ENCODE peak calls at places on chromosomes 6 and 20, in ten cellular contexts. S is NAMALWA; T is activated CD8-positive, alpha-beta memory T cell treated with anti-CD3 and anti-CD28 coated beads for 48 hours; M is sciatic nerve; B is stimulated activated CD4-positive, alpha-beta T cell treated with anti-CD3 and anti-CD28 coated beads, Interleukin-2, amount 100 ng/mL, for 24 hours; V is glutamatergic neuron; I is brain microvascular endothelial cell; U is breast epithelium; O is activated T-cell treated with anti-CD3 and anti-CD28 coated beads for 1 hour; R is uterus. C is an unnamed sample.

GRCh38 chr6:90193359-90193758 is 103.3 kb downstream of the BACH2 start:
- DNase-seq in S (no peak), T (no peak), M (no peak), B (no peak), V (no peak), I (no peak), U (no peak), O (no peak), R (no peak), C (no peak)

GRCh38 chr20:8423482-8423881 is 291.4 kb downstream of the PLCB1 start:
- DNase-seq in S (no peak), T (no peak), M (no peak), B (no peak), V (no peak), I (no peak), U (no peak), O (no peak), R (no peak), C (no peak)

GRCh38 chr6:38281131-38281530 is 358.6 kb downstream of the BTBD9 start:
- DNase-seq in S (no peak), T (no peak), M (no peak), B (no peak), V (no peak), I (no peak), U (no peak), O (no peak), R (no peak), C (no peak)

GRCh38 chr6:32623693-32624092 is 13.5 kb upstream of the HLA-DQA1 start:
- DNase-seq in S (peak), T (no peak), M (no peak), B (no peak), V (no peak), I (no peak), U (no peak), O (no peak), R (no peak), C (no peak)

GRCh38 chr6:139323511-139324445 is 32.0 kb upstream of the TXLNB start:
- DNase-seq in S (peak), T (peak), M (peak), B (peak), V (peak), I (peak), U (peak), O (peak), R (peak), C (no peak)

GRCh38 chr6:6351626-6352025 is 31.2 kb upstream of the F13A1 start:
- DNase-seq in S (no peak), T (no peak), M (no peak), B (no peak), V (no peak), I (no peak), U (no peak), O (no peak), R (no peak), C (no peak)

GRCh38 chr6:120147218-120147871 is 797.8 kb upstream of the MAN1A1 start:
- DNase-seq in S (peak), T (no peak), M (peak), B (no peak), V (no peak), I (no peak), U (no peak), O (no peak), R (no peak), C (no peak)

GRCh38 chr6:8182857-8183256 is 80.5 kb upstream of the EEF1E1 start:
- DNase-seq in S (no peak), T (no peak), M (no peak), B (no peak), V (no peak), I (no peak), U (no peak), O (no peak), R (no peak), C (no peak)

GRCh38 chr20:3472105-3472504 is 1.3 kb downstream of the ATRN start:
- DNase-seq in S (no peak), T (no peak), M (no peak), B (no peak), V (no peak), I (no peak), U (no peak), O (no peak), R (no peak), C (no peak)

GRCh38 chr6:112620832-112621569 is 273.9 kb downstream of the RFPL4B start:
- DNase-seq in S (no peak), T (no peak), M (no peak), B (no peak), V (no peak), I (peak), U (no peak), O (no peak), R (no peak), C (no peak)

GRCh38 chr20:55880361-55880760 is 125.0 kb downstream of the CBLN4 start:
- DNase-seq in S (no peak), T (no peak), M (no peak), B (no peak), V (no peak), I (no peak), U (no peak), O (no peak), R (no peak), C (no peak)

C was measured in RWPE2.